ENCODE peak calls at places on chromosomes 3 and 15, in seven cellular contexts. H, A, X, J, I, Z and M are unnamed samples.

GRCh38 chr3:67941433-67942030 is 287.1 kb upstream of the SUCLG2 start:
- DNase-seq in H (no peak), Z (no peak), X (no peak), I (no peak), J (no peak), A (no peak), M (no peak)

GRCh38 chr3:170726976-170727661 is 141.2 kb upstream of the SLC7A14 start:
- DNase-seq in I (no peak), X (no peak), Z (peak; percentile 91), H (peak; percentile 94), A (no peak), J (peak; percentile 94), M (peak; percentile 80)

GRCh38 chr3:127542441-127542952 is 48.0 kb downstream of the TPRA1 start:
- DNase-seq in A (no peak), H (no peak), I (no peak), J (no peak), X (no peak), Z (no peak), M (no peak)

GRCh38 chr15:89399070-89399389 is 64.4 kb upstream of the POLG start:
- DNase-seq in I (no peak), A (no peak), J (no peak), X (no peak), H (no peak), Z (no peak), M (no peak)

GRCh38 chr3:171309906-171310359 is 150.3 kb downstream of the TNIK start:
- DNase-seq in X (no peak), J (peak; percentile 68), Z (peak; percentile 76), I (no peak), A (no peak), H (peak; percentile 85), M (no peak)

GRCh38 chr3:10932596-10932995 is 60.0 kb upstream of the SLC6A1 start:
- DNase-seq in H (no peak), X (no peak), I (no peak), A (no peak), J (no peak), Z (no peak), M (no peak)

GRCh38 chr15:77821188-77821958 is 188.7 kb upstream of the LINGO1 start:
- DNase-seq in Z (peak; percentile 68), A (no peak), I (no peak), X (peak; percentile 20), J (peak; percentile 50), H (peak; percentile 49), M (peak; percentile 31)

GRCh38 chr15:94346272-94346671 is 114.9 kb downstream of the MCTP2 start:
- DNase-seq in H (no peak), I (no peak), Z (no peak), A (no peak), J (no peak), X (no peak), M (no peak)

GRCh38 chr3:138812806-138813205 is 21.9 kb downstream of the PIK3CB start:
- DNase-seq in H (peak; percentile 17), Z (peak; percentile 55), A (no peak), J (peak; percentile 13), X (no peak), I (no peak), M (no peak)

GRCh38 chr3:187064210-187065115 is 74.8 kb downstream of the RPL39L start:
- DNase-seq in H (no peak), A (no peak), J (no peak), X (no peak), Z (peak; percentile 61), I (no peak), M (no peak)

GRCh38 chr15:70355275-70355795 is 257.6 kb upstream of the TLE3 start:
- DNase-seq in X (no peak), J (no peak), A (no peak), I (no peak), Z (no peak), H (no peak), M (no peak)

GRCh38 chr15:80920271-80920699 is 69.3 kb downstream of the MESD start:
- DNase-seq in X (no peak), A (no peak), I (no peak), H (no peak), J (no peak), Z (no peak), M (no peak)

GRCh38 chr3:144636833-144637232 is 665.2 kb downstream of the DIPK2A start:
- DNase-seq in X (no peak), J (no peak), I (no peak), H (no peak), A (no peak), Z (no peak), M (no peak)

GRCh38 chr15:65339926-65340325 is 35.4 kb downstream of the RNU5B-1 start:
- DNase-seq in Z (no peak), J (no peak), I (no peak), A (no peak), H (no peak), X (no peak), M (no peak)

GRCh38 chr15:86615411-86615810 is 535.7 kb downstream of the AGBL1 start:
- DNase-seq in J (no peak), I (no peak), H (no peak), A (no peak), X (no peak), Z (no peak), M (no peak)

GRCh38 chr15:42140383-42141070 is 15.9 kb downstream of the PLA2G4F start:
- DNase-seq in J (no peak), A (no peak), I (no peak), Z (no peak), X (no peak), H (no peak), M (no peak)

GRCh38 chr3:156497326-156497725 is 57.6 kb downstream of the SSR3 start:
- DNase-seq in I (no peak), J (peak; percentile 44), H (peak; percentile 88), A (no peak), Z (no peak), X (no peak), M (no peak)

GRCh38 chr15:65092911-65093792 is 16.6 kb downstream of the KBTBD13 start:
- DNase-seq in Z (no peak), H (no peak), A (no peak), I (no peak), X (no peak), J (no peak), M (no peak)

GRCh38 chr15:35603298-35603697 is 57.3 kb upstream of the DPH6 start:
- DNase-seq in Z (peak; percentile 82), I (no peak), X (no peak), J (peak; percentile 76), A (no peak), H (peak; percentile 84), M (peak; percentile 28)

GRCh38 chr3:172678068-172678467 is 32.8 kb downstream of the NCEH1 start:
- DNase-seq in J (peak; percentile 7), A (no peak), X (no peak), H (peak; percentile 1), I (no peak), Z (no peak), M (no peak)

GRCh38 chr3:62479276-62479675 is 105.9 kb upstream of the FEZF2 start:
- DNase-seq in J (no peak), A (no peak), I (no peak), H (no peak), Z (no peak), X (no peak), M (no peak)

GRCh38 chr3:69219101-69219708 is 96.8 kb upstream of the LMOD3 start:
- DNase-seq in I (no peak), X (no peak), Z (no peak), A (no peak), J (no peak), H (peak; percentile 36), M (no peak)

GRCh38 chr15:70379938-70380337 is 282.2 kb upstream of the TLE3 start:
- DNase-seq in I (no peak), H (no peak), X (no peak), J (no peak), Z (no peak), A (no peak), M (no peak)

GRCh38 chr15:41888662-41889253 is 5.1 kb downstream of the SPTBN5 start:
- DNase-seq in I (peak; percentile 25), A (no peak), X (no peak), Z (no peak), H (no peak), J (no peak), M (no peak)

GRCh38 chr3:41198526-41198925 is 779 bp upstream of the CTNNB1 start:
- DNase-seq in X (peak; percentile 21), I (no peak), J (peak; percentile 45), Z (no peak), A (peak; percentile 37), H (peak; percentile 23), M (no peak)

GRCh38 chr3:117651271-117651670 is 941.7 kb downstream of the TUSC7 start:
- DNase-seq in A (no peak), I (no peak), X (no peak), J (no peak), H (no peak), Z (no peak), M (no peak)

GRCh38 chr15:83062768-83063180 is 4.3 kb downstream of the BTBD1 start:
- DNase-seq in Z (no peak), I (no peak), H (no peak), A (no peak), X (no peak), J (no peak), M (no peak)

GRCh38 chr15:58909616-58910015 is 23.9 kb downstream of the SLTM start:
- DNase-seq in Z (no peak), X (no peak), J (peak; percentile 5), I (no peak), H (peak; percentile 22), A (no peak), M (no peak)

GRCh38 chr3:59235221-59236012 is 185.6 kb upstream of the CFAP20DC start:
- DNase-seq in X (no peak), I (no peak), Z (no peak), J (no peak), A (no peak), H (peak; percentile 33), M (no peak)

GRCh38 chr3:107369791-107370190 is 7.4 kb upstream of the CCDC54 start:
- DNase-seq in J (no peak), H (no peak), A (no peak), Z (no peak), I (no peak), X (no peak), M (no peak)

GRCh38 chr15:31459011-31459748 is 132.5 kb downstream of the KLF13 start:
- DNase-seq in Z (no peak), A (peak; percentile 47), H (no peak), J (no peak), X (no peak), I (no peak), M (no peak)
- H3K4me3 ChIP-seq in Z (no peak overlapping the region), A (no peak overlapping the region), H (no peak overlapping the region), J (no peak overlapping the region), X (no peak overlapping the region), I (no peak overlapping the region), M (no peak overlapping the region)

GRCh38 chr3:169339386-169339785 is 324.1 kb downstream of the MECOM start:
- DNase-seq in I (no peak), A (no peak), Z (no peak), J (no peak), H (no peak), X (no peak), M (no peak)
- TF ChIP-seq CTCF in I (no peak), A (no peak), Z (no peak), J (no peak), H (no peak), X (no peak), M (no peak)

GRCh38 chr15:28994142-28994829 is 108.5 kb downstream of the APBA2 start:
- DNase-seq in X (no peak), J (no peak), H (no peak), I (no peak), Z (no peak), A (no peak), M (no peak)
- H3K4me3 ChIP-seq in X (no peak overlapping the region), J (no peak overlapping the region), H (no peak overlapping the region), I (no peak overlapping the region), Z (no peak overlapping the region), A (no peak overlapping the region), M (no peak overlapping the region)

GRCh38 chr3:185824467-185825378 is at the start of gene IGF2BP2:
- DNase-seq in X (peak; percentile 29), A (peak; percentile 45), J (peak; percentile 90), I (peak; percentile 72), H (peak; percentile 84), Z (peak; percentile 87), M (peak; percentile 64)
- TF ChIP-seq CTCF in X (peak; percentile 7), A (no peak), J (peak; percentile 11), I (no peak), H (no peak), Z (no peak), M (no peak)